ENCODE peak calls at places on chromosomes 3 and 15, in six cellular contexts. W, H, Q, X, G and I are unnamed samples.

GRCh38 chr3:148861277-148861869 is 3.7 kb upstream of the CPA3 start:
- DNase-seq in W (no peak), H (no peak), Q (no peak), X (no peak), G (no peak), I (no peak)

GRCh38 chr3:105611304-105612192 is 244.8 kb downstream of the ALCAM start:
- DNase-seq in W (no peak), H (peak), Q (no peak), X (peak), G (no peak), I (no peak)

GRCh38 chr3:61522629-61523028 is 38.7 kb upstream of the PTPRG start:
- DNase-seq in W (no peak), H (no peak), Q (no peak), X (no peak), G (no peak), I (no peak)

GRCh38 chr3:195904364-195904763 is 4.0 kb downstream of the TNK2 start:
- DNase-seq in W (peak), H (no peak), Q (no peak), X (no peak), G (no peak), I (no peak)

GRCh38 chr3:135889417-135889816 is 76.1 kb upstream of the PPP2R3A start:
- DNase-seq in W (no peak), H (no peak), Q (no peak), X (no peak), G (no peak), I (no peak)

GRCh38 chr3:177284383-177284881 is 87.2 kb upstream of the TBL1XR1 start:
- DNase-seq in W (no peak), H (no peak), Q (peak), X (peak), G (peak), I (no peak)

GRCh38 chr3:73508330-73508954 is 116.3 kb downstream of the PDZRN3 start:
- DNase-seq in W (no peak), H (peak), Q (peak), X (peak), G (no peak), I (no peak)

GRCh38 chr15:49083471-49084284 is 37.4 kb upstream of the SECISBP2L start:
- DNase-seq in W (no peak), H (no peak), Q (no peak), X (no peak), G (no peak), I (no peak)

GRCh38 chr3:37964716-37965115 is 25.9 kb upstream of the VILL start:
- DNase-seq in W (no peak), H (no peak), Q (no peak), X (no peak), G (no peak), I (no peak)

GRCh38 chr3:188635258-188636038 is 481.5 kb downstream of the LPP start:
- DNase-seq in W (no peak), H (no peak), Q (no peak), X (no peak), G (no peak), I (no peak)

GRCh38 chr3:119831022-119831421 is 49.1 kb downstream of the NR1I2 start:
- DNase-seq in W (no peak), H (no peak), Q (no peak), X (no peak), G (no peak), I (no peak)

GRCh38 chr3:52912885-52913731 is 15.8 kb upstream of the STIMATE start:
- DNase-seq in W (no peak), H (no peak), Q (no peak), X (no peak), G (no peak), I (no peak)

GRCh38 chr3:154242766-154243165 is 81.5 kb downstream of the DHX36 start:
- DNase-seq in W (no peak), H (no peak), Q (no peak), X (no peak), G (no peak), I (no peak)
- H3K27ac ChIP-seq in W (no peak), H (peak), Q (no peak), X (peak), G (no peak), I (peak)

GRCh38 chr15:90870354-90871096 is 2.1 kb downstream of the FURIN start:
- DNase-seq in W (no peak), H (no peak), Q (no peak), X (peak), G (no peak), I (no peak)

GRCh38 chr15:90871097-90871715 is 2.8 kb downstream of the FURIN start:
- DNase-seq in W (peak), H (no peak), Q (peak), X (peak), G (peak), I (peak)

GRCh38 chr15:90869140-90869541 is 753 bp downstream of the FURIN start:
- DNase-seq in W (no peak), H (no peak), Q (no peak), X (no peak), G (no peak), I (no peak)

GRCh38 chr15:90868261-90868689 is at the start of gene FURIN:
- DNase-seq in W (no peak), H (no peak), Q (no peak), X (peak), G (no peak), I (no peak)

DNA sequence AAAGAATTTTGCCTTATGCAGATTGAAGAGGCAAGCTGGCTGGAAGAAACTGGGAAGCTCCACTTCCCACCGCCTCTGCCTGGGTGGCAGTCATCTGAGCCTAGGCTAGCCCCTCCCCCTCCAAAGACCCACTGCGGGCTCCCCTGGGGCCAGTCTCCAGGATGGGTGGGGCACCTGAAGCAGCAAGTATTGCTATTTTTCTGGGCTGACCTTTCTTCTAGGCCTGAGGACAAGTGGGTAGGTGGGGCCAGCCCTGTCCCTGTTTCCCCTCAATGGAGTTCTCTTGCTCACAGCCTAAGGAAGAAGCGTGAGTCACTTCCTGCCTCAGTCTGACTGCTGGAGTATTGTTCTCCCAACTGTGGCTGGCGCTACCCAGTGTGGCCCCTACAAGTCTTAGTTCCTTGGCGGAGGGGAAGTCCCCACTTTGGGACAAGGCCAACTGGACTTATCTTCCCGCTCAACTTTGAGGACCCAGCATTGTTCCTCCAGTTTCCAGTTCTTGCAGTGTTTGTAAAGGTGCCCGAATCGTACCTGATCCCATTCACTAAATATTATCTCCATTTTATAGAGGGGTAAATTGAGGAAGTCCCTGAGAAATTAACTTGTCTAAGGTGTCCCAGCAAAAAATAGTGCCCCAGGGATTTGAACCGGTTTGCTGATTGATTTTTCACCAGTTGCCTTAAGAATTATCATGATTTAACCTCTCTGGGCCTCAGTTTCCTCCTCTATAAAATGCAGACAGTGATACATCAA is 1.4 kb downstream of the FURIN start:
- DNase-seq in W (peak), H (no peak), Q (peak), X (peak), G (no peak), I (peak)
- TF ChIP-seq POLR2A in W (no peak), H (no peak), Q (no peak), X (peak), G (no peak), I (no peak)

GRCh38 chr3:190883973-190884832 is 21.7 kb upstream of the GMNC start:
- DNase-seq in W (no peak), H (peak), Q (peak), X (peak), G (peak), I (no peak)
- H3K27ac ChIP-seq in W (no peak), H (no peak), Q (no peak), X (no peak), G (no peak), I (no peak)

GRCh38 chr15:26134152-26134551 is 271.0 kb upstream of the ATP10A start:
- DNase-seq in W (no peak), H (no peak), Q (no peak), X (no peak), G (no peak), I (no peak)
- TF ChIP-seq POLR2A in W (no peak), H (no peak), Q (no peak), X (no peak), G (no peak), I (no peak)

GRCh38 chr3:64766463-64766862 is 78.7 kb upstream of the ADAMTS9 start:
- DNase-seq in W (no peak), H (no peak), Q (no peak), X (no peak), G (no peak), I (no peak)

GRCh38 chr3:64763980-64764379 is 76.2 kb upstream of the ADAMTS9 start:
- DNase-seq in W (no peak), H (no peak), Q (no peak), X (no peak), G (no peak), I (no peak)

GRCh38 chr3:64761729-64762432 is 74.1 kb upstream of the ADAMTS9 start:
- DNase-seq in W (no peak), H (no peak), Q (no peak), X (peak), G (no peak), I (no peak)

GRCh38 chr3:64765951-64766350 is 78.2 kb upstream of the ADAMTS9 start:
- DNase-seq in W (no peak), H (no peak), Q (no peak), X (no peak), G (no peak), I (no peak)

DNA sequence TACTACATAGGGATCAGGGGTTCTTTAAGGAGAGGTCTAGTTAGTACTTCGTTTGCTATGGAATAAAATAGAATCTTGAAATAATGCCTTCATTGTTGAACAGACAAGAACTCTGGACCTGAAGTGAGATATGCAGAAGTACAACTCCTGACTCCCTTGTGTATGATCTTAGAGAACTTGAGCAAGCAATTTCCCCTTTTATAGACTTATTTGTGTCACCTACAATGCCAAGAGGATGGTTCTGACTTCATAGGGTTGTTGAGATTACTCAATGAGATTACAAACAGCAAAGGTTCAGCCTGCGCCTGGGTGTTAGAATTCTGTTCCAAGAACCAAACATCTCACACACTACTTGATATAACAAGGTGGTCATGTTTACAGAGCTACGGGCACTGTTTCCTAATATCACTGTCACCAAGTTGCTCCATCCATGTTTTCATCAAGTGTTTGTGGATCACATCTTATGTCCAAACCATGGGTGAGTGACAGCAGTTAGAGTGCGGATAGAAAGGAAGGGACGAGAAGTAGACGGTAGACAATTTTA is 76.7 kb upstream of the ADAMTS9 start:
- DNase-seq in W (no peak), H (no peak), Q (no peak), X (no peak), G (no peak), I (no peak)
- H3K27ac ChIP-seq in W (no peak), H (no peak), Q (no peak), X (no peak), G (no peak), I (no peak)

GRCh38 chr3:20890124-20890523 is 704.1 kb upstream of the SGO1 start:
- DNase-seq in W (no peak), H (no peak), Q (no peak), X (no peak), G (no peak), I (no peak)
- TF ChIP-seq POLR2A in W (no peak), H (no peak), Q (no peak), X (no peak), G (no peak), I (no peak)

GRCh38 chr3:98099848-98100247 is 12.9 kb downstream of the OR5AC2 start:
- DNase-seq in W (no peak), H (no peak), Q (no peak), X (no peak), G (no peak), I (no peak)
- H3K27ac ChIP-seq in W (no peak), H (no peak), Q (no peak), X (no peak), G (no peak), I (no peak)

GRCh38 chr3:194091141-194091540 is 44.8 kb upstream of the HES1 start:
- DNase-seq in W (no peak), H (no peak), Q (no peak), X (no peak), G (no peak), I (no peak)

GRCh38 chr3:194087995-194088841 is 47.7 kb upstream of the HES1 start:
- DNase-seq in W (no peak), H (no peak), Q (no peak), X (no peak), G (no peak), I (no peak)

GRCh38 chr3:194086251-194087075 is 49.5 kb upstream of the HES1 start:
- DNase-seq in W (no peak), H (peak), Q (no peak), X (no peak), G (no peak), I (no peak)

GRCh38 chr3:194090716-194091115 is 45.2 kb upstream of the HES1 start:
- DNase-seq in W (no peak), H (no peak), Q (no peak), X (no peak), G (no peak), I (no peak)

GRCh38 chr3:194089357-194090177 is 46.4 kb upstream of the HES1 start:
- DNase-seq in W (peak), H (peak), Q (peak), X (peak), G (peak), I (peak)
- TF ChIP-seq POLR2A in W (no peak), H (no peak), Q (no peak), X (no peak), G (no peak), I (no peak)